ENCODE peak calls at places on chromosomes 5 and 9, in six cellular contexts. J is upper lobe of right lung, I is tibial nerve, M is gastrocnemius medialis, E is GM23248, F is lower lobe of right lung. N is an unnamed sample. For H3K4me1, the result is how much of the 10 kb centered on the place peaks cover.

GRCh38 chr5:107270561-107270960 is 400.2 kb downstream of the EFNA5 start:
- DNase-seq in J (no peak), I (no peak), M (no peak), F (no peak), E (no peak), N (no peak)

GRCh38 chr5:168393773-168394172 is 92.5 kb upstream of the RARS1 start:
- DNase-seq in J (no peak), I (no peak), F (no peak), M (no peak), E (no peak), N (no peak)

GRCh38 chr5:68303038-68303738 is 87.6 kb downstream of the PIK3R1 start:
- DNase-seq in E (no peak), F (no peak), I (no peak), J (no peak), M (no peak), N (no peak)

GRCh38 chr9:128818839-128819715 is 777 bp downstream of the ENDOG start:
- DNase-seq in J (peak), F (peak), M (no peak), E (peak), I (no peak), N (peak)

GRCh38 chr5:27137329-27137728 is 98.9 kb upstream of the CDH9 start:
- DNase-seq in J (no peak), M (no peak), E (no peak), I (no peak), F (no peak), N (no peak)

GRCh38 chr9:108207611-108208051 is 648.2 kb downstream of the ACTL7B start:
- DNase-seq in E (peak), I (no peak), F (no peak), M (no peak), J (no peak), N (no peak)

GRCh38 chr9:90969021-90969675 is 167.5 kb downstream of the SYK start:
- DNase-seq in F (no peak), M (no peak), E (no peak), I (no peak), J (no peak), N (no peak)

GRCh38 chr9:95459867-95460626 is 56.7 kb downstream of the PTCH1 start:
- DNase-seq in M (no peak), I (no peak), F (no peak), E (no peak), J (no peak), N (no peak)

GRCh38 chr5:180294913-180295555 is 3.2 kb upstream of the MAPK9 start:
- DNase-seq in F (no peak), J (no peak), I (no peak), M (no peak), E (no peak), N (no peak)

GRCh38 chr5:121503111-121503840 is 348.4 kb upstream of the FTMT start:
- DNase-seq in F (peak), E (peak), M (no peak), J (no peak), I (peak), N (no peak)

GRCh38 chr9:27457445-27457844 is 66.6 kb upstream of the IFNK start:
- DNase-seq in E (no peak), I (no peak), J (no peak), M (no peak), F (no peak), N (no peak)

GRCh38 chr5:109298794-109299193 is 111.0 kb downstream of the PJA2 start:
- DNase-seq in F (no peak), M (no peak), I (no peak), E (no peak), J (no peak), N (no peak)

GRCh38 chr9:81382281-81382680 is 307.1 kb downstream of the TLE1 start:
- DNase-seq in J (no peak), I (no peak), F (no peak), E (no peak), M (no peak), N (no peak)

GRCh38 chr5:176866913-176867312 is 32.2 kb downstream of the HK3 start:
- DNase-seq in E (no peak), I (no peak), M (no peak), J (no peak), F (no peak), N (no peak)

GRCh38 chr9:37746448-37747270 is 6.9 kb upstream of the TRMT10B start:
- DNase-seq in I (no peak), M (no peak), F (no peak), J (no peak), E (peak), N (no peak)

GRCh38 chr9:4923580-4924544 is 61.2 kb upstream of the JAK2 start:
- DNase-seq in E (peak), F (no peak), J (no peak), I (no peak), M (no peak), N (peak)

GRCh38 chr5:102223542-102224444 is 72.3 kb downstream of the SLCO4C1 start:
- DNase-seq in E (peak), F (no peak), I (no peak), J (no peak), M (no peak), N (peak)

GRCh38 chr9:16028516-16028915 is 475.7 kb downstream of the CCDC171 start:
- DNase-seq in E (peak), F (no peak), J (no peak), M (no peak), I (no peak), N (no peak)

GRCh38 chr5:398475-399295 is 44.3 kb upstream of the EXOC3 start:
- DNase-seq in M (no peak), J (peak), I (no peak), F (no peak), E (no peak), N (peak)

GRCh38 chr9:90979614-90980013 is 178.0 kb downstream of the SYK start:
- DNase-seq in M (no peak), E (no peak), F (no peak), J (no peak), I (no peak), N (no peak)

GRCh38 chr5:135505973-135506372 is 29.8 kb downstream of the NEUROG1 start:
- DNase-seq in E (peak), F (no peak), J (no peak), I (no peak), M (no peak), N (no peak)

GRCh38 chr5:57157191-57157590 is 16.7 kb upstream of the GPBP1 start:
- DNase-seq in M (no peak), I (no peak), F (no peak), J (no peak), E (no peak), N (no peak)

GRCh38 chr5:80754900-80755299 is 100.1 kb upstream of the DHFR start:
- DNase-seq in M (no peak), I (no peak), E (peak), F (no peak), J (no peak), N (no peak)

GRCh38 chr5:179603308-179603707 is 20.2 kb downstream of the HNRNPH1 start:
- DNase-seq in M (no peak), J (peak), F (no peak), E (no peak), I (no peak), N (no peak)

GRCh38 chr5:91074615-91075014 is 308.5 kb downstream of the ARRDC3 start:
- DNase-seq in I (no peak), E (peak), J (no peak), F (no peak), M (no peak), N (no peak)

GRCh38 chr9:94760646-94761045 is 34.1 kb downstream of the AOPEP start:
- DNase-seq in F (no peak), M (no peak), J (no peak), I (no peak), E (no peak), N (no peak)

GRCh38 chr9:123225374-123225813 is 43.0 kb downstream of the STRBP start:
- DNase-seq in M (no peak), F (no peak), I (no peak), E (peak), J (no peak), N (peak)

GRCh38 chr9:90344013-90344412 is 298.6 kb downstream of the DIRAS2 start:
- DNase-seq in F (no peak), J (no peak), M (no peak), E (peak), I (no peak), N (no peak)

GRCh38 chr5:138468966-138469539 is 3.8 kb downstream of the EGR1 start:
- DNase-seq in M (no peak), E (peak), J (no peak), F (no peak), I (no peak), N (no peak)

GRCh38 chr5:157113007-157113406 is 4.2 kb upstream of the HAVCR2 start:
- DNase-seq in M (peak), E (peak), I (no peak), J (no peak), F (no peak), N (no peak)

GRCh38 chr5:93035194-93035593 is 545.8 kb downstream of the NR2F1-AS1 start:
- DNase-seq in M (no peak), E (no peak), J (no peak), I (no peak), F (no peak), N (no peak)

GRCh38 chr5:133245191-133246052 is 193.6 kb downstream of the HSPA4 start:
- DNase-seq in E (peak), M (peak), F (peak), I (no peak), J (no peak), N (peak)

GRCh38 chr5:44626846-44627245 is 181.9 kb upstream of the MRPS30 start:
- DNase-seq in E (no peak), I (no peak), F (no peak), J (no peak), M (no peak), N (no peak)

DNA sequence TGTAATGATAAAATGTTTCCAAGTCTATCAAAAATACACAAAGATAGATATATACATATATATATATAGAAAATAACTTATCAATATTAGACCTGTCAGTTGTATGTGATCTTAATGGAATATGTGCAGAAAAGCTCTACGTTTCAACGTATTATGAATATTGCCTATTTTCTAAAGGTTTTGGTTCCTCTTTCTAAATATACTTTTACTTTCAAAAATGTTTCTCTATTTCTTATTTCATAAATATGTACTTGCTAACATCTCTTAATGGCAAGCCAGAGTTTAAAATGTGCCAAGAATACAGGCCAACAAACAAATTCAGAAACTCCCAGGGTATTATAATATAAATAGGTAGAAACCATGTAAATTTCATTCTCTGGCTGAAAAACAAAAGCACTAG is 685.0 kb upstream of the DMAC1 start:
- DNase-seq in J (no peak), M (no peak), E (no peak), F (no peak), I (no peak), N (no peak)
- H3K27ac ChIP-seq in J (no peak), M (no peak), E (no peak), F (no peak), I (no peak), N (no peak)

DNA sequence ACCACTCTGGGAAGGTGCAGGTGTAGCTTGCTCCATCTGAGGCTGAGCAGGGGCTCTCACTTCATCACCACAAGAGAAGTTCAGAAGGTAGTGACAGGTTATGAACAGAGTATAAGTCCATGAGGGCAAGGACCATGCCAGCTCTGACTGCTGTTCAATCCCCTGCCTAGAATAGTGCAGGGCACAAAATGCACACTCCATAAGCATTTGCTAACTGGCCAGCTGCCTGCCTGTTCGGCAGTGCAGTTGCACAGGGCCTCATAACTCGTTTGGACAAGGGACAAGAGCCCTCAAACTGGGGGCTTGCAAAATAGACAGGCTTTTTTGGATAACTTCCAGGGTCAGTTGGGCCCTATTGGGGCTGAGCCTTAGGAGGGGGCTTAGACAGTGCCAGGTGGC is 21.1 kb downstream of the SPARC start:
- DNase-seq in J (no peak), F (no peak), M (no peak), I (no peak), E (peak), N (no peak)
- H3K4me1 ChIP-seq in J (half or more), F (half or more), M (under half), I (under half), E (half or more), N (under half)

DNA sequence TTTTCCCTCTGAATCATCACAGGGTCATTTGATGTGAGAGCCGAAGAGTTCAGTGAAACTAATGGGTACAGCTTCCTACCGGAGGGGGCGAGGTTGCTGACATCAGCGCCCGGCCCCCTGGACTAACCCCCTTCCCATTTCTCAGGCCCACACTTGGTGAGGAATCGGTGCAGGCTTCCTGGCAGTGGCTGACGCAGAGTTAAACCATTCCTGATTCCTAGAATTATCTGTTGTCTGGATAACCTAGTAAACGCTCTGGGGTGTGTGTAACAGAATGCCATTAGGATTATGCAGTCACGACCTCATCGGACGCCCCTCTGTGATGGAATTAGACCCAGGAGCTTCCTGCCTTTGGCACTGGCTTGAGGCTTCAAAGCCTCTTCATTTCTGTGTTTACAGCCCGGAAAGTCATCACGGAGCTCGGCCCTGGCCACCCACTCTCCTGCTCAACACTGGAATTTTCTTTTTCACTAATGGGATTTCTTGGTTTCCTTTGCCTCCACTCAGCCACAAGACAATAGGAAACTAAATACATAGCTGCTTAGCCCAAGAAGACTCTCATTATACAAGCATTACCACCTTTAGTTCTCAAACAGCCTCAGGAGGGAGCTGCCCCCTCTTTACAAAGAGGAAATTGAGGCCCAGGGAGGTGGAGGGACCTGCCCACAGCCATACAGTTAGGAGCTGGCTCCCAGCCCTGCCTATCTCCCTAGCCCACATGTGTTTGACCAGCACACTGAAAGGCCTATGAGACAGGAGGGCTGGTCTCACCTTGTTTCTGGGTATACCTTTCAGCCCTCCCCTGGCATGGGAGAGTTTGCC is 61.3 kb upstream of the RPL26L1 start:
- DNase-seq in J (no peak), E (peak), F (no peak), M (no peak), I (no peak), N (no peak)
- H3K27ac ChIP-seq in J (peak), E (peak), F (peak), M (peak), I (peak), N (no peak)

GRCh38 chr5:32536246-32536645 is 49.1 kb upstream of the SUB1 start:
- DNase-seq in I (no peak), J (no peak), E (no peak), F (no peak), M (no peak), N (no peak)
- H3K4me1 ChIP-seq in I (under half), J (under half), E (under half), F (under half), M (under half), N (half or more)

GRCh38 chr5:17189381-17190036 is 27.9 kb upstream of the BASP1 start:
- DNase-seq in J (peak), I (peak), M (peak), F (peak), E (peak), N (peak)
- H3K27ac ChIP-seq in J (peak), I (no peak), M (peak), F (no peak), E (peak), N (no peak)

DNA sequence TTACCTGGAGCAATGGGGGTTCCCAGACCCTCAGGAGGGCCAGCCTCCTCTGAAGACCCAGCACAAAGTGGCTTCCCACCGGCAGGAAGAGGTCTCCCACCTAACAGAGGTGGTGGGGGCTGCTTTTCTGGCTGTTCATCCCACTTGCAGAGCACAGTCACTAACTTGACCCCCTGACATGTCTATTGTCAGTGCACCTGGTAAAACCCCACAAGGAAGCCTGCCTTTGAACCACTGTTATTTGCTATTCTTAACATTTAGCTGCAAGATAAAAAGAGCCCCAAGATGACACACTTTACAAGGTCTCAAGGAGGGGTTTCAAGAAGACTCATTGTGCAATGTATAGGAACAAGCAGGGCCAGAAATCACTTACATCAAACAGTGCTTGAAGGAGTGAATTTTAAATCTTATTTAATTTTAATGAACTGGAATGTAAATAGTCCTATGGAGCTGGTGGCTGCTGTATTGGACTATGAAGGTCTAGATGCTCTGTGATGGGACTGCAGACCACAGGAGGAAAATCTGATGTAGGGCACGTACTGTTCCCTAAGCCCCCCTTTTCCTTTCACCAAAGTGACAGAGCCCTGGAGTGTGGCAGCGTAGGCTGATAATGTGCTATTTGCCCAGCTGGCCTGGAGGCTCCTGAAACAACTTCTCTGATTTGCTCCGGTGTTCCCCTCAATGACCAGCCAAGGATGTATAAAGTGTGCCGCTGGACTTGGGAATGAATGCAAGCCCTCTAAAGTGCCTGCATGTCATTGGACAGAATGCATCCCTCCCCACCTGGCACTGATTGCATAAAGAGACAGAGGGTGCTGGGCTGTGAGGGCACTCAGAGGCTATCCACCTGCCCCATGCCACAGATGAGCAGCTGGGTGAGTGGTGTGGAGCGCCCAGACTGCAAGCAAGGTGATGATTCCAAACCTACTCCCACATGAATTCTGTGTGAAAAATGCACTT is 80.2 kb downstream of the PTPN3 start:
- DNase-seq in M (peak), J (no peak), F (no peak), E (no peak), I (no peak), N (no peak)
- H3K4me1 ChIP-seq in M (half or more), J (under half), F (under half), E (under half), I (under half), N (under half)

GRCh38 chr5:142598338-142598700 is 87.6 kb downstream of the FGF1 start:
- DNase-seq in M (no peak), J (no peak), E (no peak), I (no peak), F (no peak), N (no peak)

GRCh38 chr5:142597546-142598337 is 88.1 kb downstream of the FGF1 start:
- DNase-seq in E (peak), J (no peak), I (no peak), F (no peak), M (no peak), N (no peak)

GRCh38 chr5:142600611-142601360 is 85.1 kb downstream of the FGF1 start:
- DNase-seq in F (no peak), I (peak), J (no peak), E (peak), M (peak), N (no peak)

GRCh38 chr5:142601432-142601831 is 84.5 kb downstream of the FGF1 start:
- DNase-seq in F (no peak), E (peak), J (no peak), M (no peak), I (no peak), N (no peak)

DNA sequence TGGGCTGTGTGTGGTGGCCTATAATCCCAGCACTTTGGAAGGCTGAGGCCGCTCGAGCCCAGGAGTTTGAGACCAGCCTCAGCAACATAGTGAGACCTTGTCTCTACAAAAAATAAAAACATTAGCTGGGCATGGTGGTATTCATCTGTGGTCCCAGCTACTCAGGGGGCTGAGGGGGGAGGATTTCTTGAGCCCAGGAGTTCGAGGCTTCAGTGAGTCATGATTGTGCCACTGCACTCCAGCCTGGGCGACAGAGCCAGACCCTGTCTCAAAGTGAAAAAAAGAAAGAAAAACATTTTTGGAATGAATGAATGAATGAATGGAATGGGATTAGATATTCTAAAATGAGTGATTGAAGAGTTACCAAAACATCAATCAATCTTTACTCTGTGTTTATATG is 85.8 kb downstream of the FGF1 start:
- DNase-seq in J (no peak), F (no peak), I (no peak), M (no peak), E (no peak), N (no peak)
- H3K27ac ChIP-seq in J (no peak), F (no peak), I (peak), M (peak), E (no peak), N (no peak)

DNA sequence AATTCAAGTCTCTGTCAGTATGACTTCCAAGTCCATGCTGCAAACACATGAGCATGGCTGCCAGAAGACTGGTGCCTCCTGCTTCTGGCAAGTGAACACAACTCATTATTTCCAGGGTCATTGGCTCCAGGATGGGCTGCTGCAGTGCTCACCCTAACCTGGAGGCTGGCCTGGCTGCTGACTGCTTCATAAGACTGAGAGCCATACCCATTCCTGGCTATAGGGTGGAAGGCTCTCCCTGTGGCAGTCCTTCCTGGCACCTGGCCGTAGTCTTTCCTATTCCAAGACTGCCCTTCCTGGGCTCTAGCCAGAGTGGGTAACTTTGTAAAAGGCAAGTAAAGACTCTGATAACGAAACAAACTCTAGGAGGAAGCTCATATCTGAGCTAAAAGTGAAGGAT is 51.2 kb downstream of the CXXC5 start:
- DNase-seq in I (no peak), F (no peak), J (no peak), E (peak), M (no peak), N (no peak)
- H3K4me1 ChIP-seq in I (under half), F (under half), J (under half), E (under half), M (under half), N (under half)

N was measured in CD4-positive, CD25-positive, alpha-beta regulatory T cell.